ENCODE peak calls at places on chromosomes 13 and 19, in four cellular contexts. One of them, this sample, is unnamed.

GRCh38 chr13:99153219-99153618 is 47.4 kb upstream of the UBAC2 start:
- DNase-seq in T-helper 1 cell: no peak
- DNase-seq in EL: no peak
- DNase-seq in renal cortical epithelial cell: no peak
- DNase-seq in this sample: peak

GRCh38 chr19:38455031-38455430 is 21.5 kb downstream of the RYR1 start:
- DNase-seq in T-helper 1 cell: no peak
- DNase-seq in EL: peak
- DNase-seq in renal cortical epithelial cell: no peak
- DNase-seq in this sample: peak

GRCh38 chr19:2308114-2308556 is at the start of gene LINGO3:
- DNase-seq in EL: no peak
- DNase-seq in T-helper 1 cell: no peak
- DNase-seq in renal cortical epithelial cell: no peak
- DNase-seq in this sample: no peak

GRCh38 chr13:21014666-21015170 is 46.7 kb downstream of the LATS2 start:
- DNase-seq in T-helper 1 cell: no peak
- DNase-seq in renal cortical epithelial cell: peak
- DNase-seq in EL: peak
- DNase-seq in this sample: no peak

GRCh38 chr13:113402471-113403254 is 38.7 kb upstream of the GRTP1 start:
- DNase-seq in EL: no peak
- DNase-seq in renal cortical epithelial cell: no peak
- DNase-seq in T-helper 1 cell: no peak
- DNase-seq in this sample: no peak

GRCh38 chr19:2609389-2610116 is 92.9 kb downstream of the GNG7 start:
- DNase-seq in renal cortical epithelial cell: no peak
- DNase-seq in EL: no peak
- DNase-seq in T-helper 1 cell: no peak
- DNase-seq in this sample: no peak

GRCh38 chr19:17249887-17250548 is 4.3 kb upstream of the NR2F6 start:
- DNase-seq in EL: no peak
- DNase-seq in T-helper 1 cell: no peak
- DNase-seq in renal cortical epithelial cell: no peak
- DNase-seq in this sample: peak

GRCh38 chr19:5083547-5083965 is 114.6 kb downstream of the KDM4B start:
- DNase-seq in EL: no peak
- DNase-seq in T-helper 1 cell: no peak
- DNase-seq in renal cortical epithelial cell: no peak
- DNase-seq in this sample: no peak

GRCh38 chr19:39320948-39321831 is 527 bp upstream of the LRFN1 start:
- DNase-seq in EL: no peak
- DNase-seq in renal cortical epithelial cell: no peak
- DNase-seq in T-helper 1 cell: no peak
- DNase-seq in this sample: no peak

GRCh38 chr19:28567834-28568233 is 645.1 kb downstream of the UQCRFS1 start:
- DNase-seq in renal cortical epithelial cell: no peak
- DNase-seq in EL: no peak
- DNase-seq in T-helper 1 cell: no peak
- DNase-seq in this sample: no peak

GRCh38 chr13:33072282-33072681 is 56.1 kb downstream of the KL start:
- DNase-seq in renal cortical epithelial cell: no peak
- DNase-seq in EL: no peak
- DNase-seq in T-helper 1 cell: no peak
- DNase-seq in this sample: no peak

GRCh38 chr19:58170860-58171259 is 12.0 kb upstream of the ZNF274 start:
- DNase-seq in T-helper 1 cell: no peak
- DNase-seq in renal cortical epithelial cell: no peak
- DNase-seq in EL: peak
- DNase-seq in this sample: peak

GRCh38 chr13:37109080-37109678 is 3.7 kb upstream of the CSNK1A1L start:
- DNase-seq in EL: peak
- DNase-seq in renal cortical epithelial cell: peak
- DNase-seq in T-helper 1 cell: no peak
- DNase-seq in this sample: peak

GRCh38 chr13:32426191-32426980 is 1.5 kb downstream of the N4BP2L1 start:
- DNase-seq in EL: peak
- DNase-seq in T-helper 1 cell: peak
- DNase-seq in renal cortical epithelial cell: peak
- DNase-seq in this sample: no peak

GRCh38 chr19:35714601-35715354 is 3.0 kb upstream of the KMT2B start:
- DNase-seq in EL: no peak
- DNase-seq in renal cortical epithelial cell: no peak
- DNase-seq in T-helper 1 cell: no peak
- DNase-seq in this sample: no peak

GRCh38 chr19:56823417-56823816 is 17.1 kb downstream of the PEG3 start:
- DNase-seq in T-helper 1 cell: no peak
- DNase-seq in EL: no peak
- DNase-seq in renal cortical epithelial cell: no peak
- DNase-seq in this sample: no peak

GRCh38 chr19:49411681-49412321 is 11.4 kb downstream of the PTH2 start:
- DNase-seq in renal cortical epithelial cell: no peak
- DNase-seq in T-helper 1 cell: no peak
- DNase-seq in EL: no peak
- DNase-seq in this sample: no peak

GRCh38 chr19:43584484-43584883 is 8.9 kb downstream of the PINLYP start:
- DNase-seq in EL: no peak
- DNase-seq in T-helper 1 cell: no peak
- DNase-seq in renal cortical epithelial cell: peak
- DNase-seq in this sample: no peak

GRCh38 chr19:10279737-10280442 is 6.9 kb upstream of the ICAM4 start:
- DNase-seq in EL: no peak
- DNase-seq in renal cortical epithelial cell: no peak
- DNase-seq in T-helper 1 cell: no peak
- DNase-seq in this sample: no peak

GRCh38 chr13:75447493-75447892 is 34.5 kb downstream of the TBC1D4 start:
- DNase-seq in renal cortical epithelial cell: no peak
- DNase-seq in T-helper 1 cell: no peak
- DNase-seq in EL: no peak
- DNase-seq in this sample: no peak

This sample was measured in bronchial epithelial cell.